ENCODE peak calls at places on chromosomes 6 and 20, in ten cellular contexts. One of them, this sample, is unnamed.

GRCh38 chr20:61744691-61745396 is 320.8 kb downstream of the TAF4 start:
- DNase-seq in stimulated activated CD4-positive, alpha-beta T cell treated with anti-CD3 and anti-CD28 coated beads, Interleukin-15, amount 100 ng/mL, for 24 hours: no peak
- DNase-seq in ovary: no peak
- DNase-seq in HuH-7.5: no peak
- DNase-seq in AG09319: no peak
- DNase-seq in T-helper 1 cell: no peak
- DNase-seq in dorsolateral prefrontal cortex: no peak
- DNase-seq in RWPE1: no peak
- DNase-seq in choroid plexus epithelial cell: peak; percentile 63
- DNase-seq in MM.1S: no peak
- DNase-seq in this sample: no peak

GRCh38 chr20:19317240-19318069 is 105.0 kb downstream of the SLC24A3 start:
- DNase-seq in ovary: no peak
- DNase-seq in AG09319: no peak
- DNase-seq in HuH-7.5: no peak
- DNase-seq in choroid plexus epithelial cell: peak; percentile 15
- DNase-seq in MM.1S: peak; percentile 69
- DNase-seq in stimulated activated CD4-positive, alpha-beta T cell treated with anti-CD3 and anti-CD28 coated beads, Interleukin-15, amount 100 ng/mL, for 24 hours: no peak
- DNase-seq in dorsolateral prefrontal cortex: no peak
- DNase-seq in T-helper 1 cell: no peak
- DNase-seq in RWPE1: no peak
- DNase-seq in this sample: no peak

GRCh38 chr6:2958331-2958711 is 13.0 kb downstream of the SERPINB6 start:
- DNase-seq in T-helper 1 cell: no peak
- DNase-seq in dorsolateral prefrontal cortex: no peak
- DNase-seq in AG09319: no peak
- DNase-seq in ovary: no peak
- DNase-seq in choroid plexus epithelial cell: no peak
- DNase-seq in stimulated activated CD4-positive, alpha-beta T cell treated with anti-CD3 and anti-CD28 coated beads, Interleukin-15, amount 100 ng/mL, for 24 hours: no peak
- DNase-seq in RWPE1: no peak
- DNase-seq in HuH-7.5: no peak
- DNase-seq in MM.1S: no peak
- DNase-seq in this sample: peak; percentile 59

GRCh38 chr20:51639206-51639832 is 96.8 kb upstream of the NFATC2 start:
- DNase-seq in choroid plexus epithelial cell: peak; percentile 80
- DNase-seq in T-helper 1 cell: no peak
- DNase-seq in ovary: peak; percentile 83
- DNase-seq in RWPE1: peak; percentile 86
- DNase-seq in HuH-7.5: peak; percentile 75
- DNase-seq in stimulated activated CD4-positive, alpha-beta T cell treated with anti-CD3 and anti-CD28 coated beads, Interleukin-15, amount 100 ng/mL, for 24 hours: peak; percentile 76
- DNase-seq in AG09319: no peak
- DNase-seq in dorsolateral prefrontal cortex: peak; percentile 52
- DNase-seq in MM.1S: peak; percentile 21
- DNase-seq in this sample: peak; percentile 52

GRCh38 chr20:50309280-50309763 is 118.7 kb downstream of the CEBPB start:
- DNase-seq in T-helper 1 cell: no peak
- DNase-seq in stimulated activated CD4-positive, alpha-beta T cell treated with anti-CD3 and anti-CD28 coated beads, Interleukin-15, amount 100 ng/mL, for 24 hours: no peak
- DNase-seq in dorsolateral prefrontal cortex: no peak
- DNase-seq in choroid plexus epithelial cell: peak; percentile 77
- DNase-seq in ovary: no peak
- DNase-seq in MM.1S: no peak
- DNase-seq in HuH-7.5: no peak
- DNase-seq in AG09319: no peak
- DNase-seq in RWPE1: no peak
- DNase-seq in this sample: no peak

GRCh38 chr6:119467478-119468081 is 118.0 kb upstream of the MAN1A1 start:
- DNase-seq in AG09319: no peak
- DNase-seq in dorsolateral prefrontal cortex: no peak
- DNase-seq in HuH-7.5: no peak
- DNase-seq in MM.1S: peak; percentile 40
- DNase-seq in T-helper 1 cell: no peak
- DNase-seq in choroid plexus epithelial cell: peak; percentile 51
- DNase-seq in ovary: no peak
- DNase-seq in stimulated activated CD4-positive, alpha-beta T cell treated with anti-CD3 and anti-CD28 coated beads, Interleukin-15, amount 100 ng/mL, for 24 hours: no peak
- DNase-seq in RWPE1: no peak
- DNase-seq in this sample: no peak

GRCh38 chr20:59032713-59033059 is 551 bp upstream of the ATP5F1E start:
- DNase-seq in MM.1S: no peak
- DNase-seq in HuH-7.5: peak; percentile 55
- DNase-seq in choroid plexus epithelial cell: no peak
- DNase-seq in dorsolateral prefrontal cortex: no peak
- DNase-seq in RWPE1: peak; percentile 56
- DNase-seq in ovary: no peak
- DNase-seq in T-helper 1 cell: no peak
- DNase-seq in stimulated activated CD4-positive, alpha-beta T cell treated with anti-CD3 and anti-CD28 coated beads, Interleukin-15, amount 100 ng/mL, for 24 hours: no peak
- DNase-seq in AG09319: no peak
- DNase-seq in this sample: no peak

GRCh38 chr6:150256618-150257272 is 112.1 kb upstream of the IYD start:
- DNase-seq in AG09319: no peak
- DNase-seq in T-helper 1 cell: no peak
- DNase-seq in stimulated activated CD4-positive, alpha-beta T cell treated with anti-CD3 and anti-CD28 coated beads, Interleukin-15, amount 100 ng/mL, for 24 hours: no peak
- DNase-seq in choroid plexus epithelial cell: peak; percentile 86
- DNase-seq in HuH-7.5: no peak
- DNase-seq in RWPE1: peak; percentile 90
- DNase-seq in ovary: no peak
- DNase-seq in MM.1S: no peak
- DNase-seq in dorsolateral prefrontal cortex: no peak
- DNase-seq in this sample: no peak

GRCh38 chr6:148972481-148972880 is 225.7 kb downstream of the UST start:
- DNase-seq in RWPE1: peak; percentile 80
- DNase-seq in ovary: peak; percentile 59
- DNase-seq in HuH-7.5: peak; percentile 27
- DNase-seq in stimulated activated CD4-positive, alpha-beta T cell treated with anti-CD3 and anti-CD28 coated beads, Interleukin-15, amount 100 ng/mL, for 24 hours: peak; percentile 57
- DNase-seq in MM.1S: peak; percentile 78
- DNase-seq in AG09319: no peak
- DNase-seq in T-helper 1 cell: no peak
- DNase-seq in choroid plexus epithelial cell: peak; percentile 46
- DNase-seq in dorsolateral prefrontal cortex: no peak
- DNase-seq in this sample: peak; percentile 83

GRCh38 chr20:62275263-62275619 is 27.6 kb upstream of the ADRM1 start:
- DNase-seq in choroid plexus epithelial cell: no peak
- DNase-seq in MM.1S: no peak
- DNase-seq in HuH-7.5: no peak
- DNase-seq in dorsolateral prefrontal cortex: no peak
- DNase-seq in stimulated activated CD4-positive, alpha-beta T cell treated with anti-CD3 and anti-CD28 coated beads, Interleukin-15, amount 100 ng/mL, for 24 hours: no peak
- DNase-seq in T-helper 1 cell: no peak
- DNase-seq in RWPE1: no peak
- DNase-seq in ovary: no peak
- DNase-seq in AG09319: no peak
- DNase-seq in this sample: no peak

GRCh38 chr6:104325341-104326172 is 534.2 kb downstream of the HACE1 start:
- DNase-seq in stimulated activated CD4-positive, alpha-beta T cell treated with anti-CD3 and anti-CD28 coated beads, Interleukin-15, amount 100 ng/mL, for 24 hours: peak; percentile 2
- DNase-seq in RWPE1: peak; percentile 27
- DNase-seq in dorsolateral prefrontal cortex: no peak
- DNase-seq in choroid plexus epithelial cell: peak; percentile 69
- DNase-seq in HuH-7.5: no peak
- DNase-seq in MM.1S: peak; percentile 35
- DNase-seq in T-helper 1 cell: no peak
- DNase-seq in AG09319: no peak
- DNase-seq in ovary: no peak
- DNase-seq in this sample: no peak

GRCh38 chr20:21214431-21214830 is 88.5 kb downstream of the KIZ start:
- DNase-seq in RWPE1: no peak
- DNase-seq in HuH-7.5: no peak
- DNase-seq in AG09319: no peak
- DNase-seq in dorsolateral prefrontal cortex: no peak
- DNase-seq in choroid plexus epithelial cell: peak; percentile 12
- DNase-seq in ovary: no peak
- DNase-seq in MM.1S: no peak
- DNase-seq in T-helper 1 cell: no peak
- DNase-seq in stimulated activated CD4-positive, alpha-beta T cell treated with anti-CD3 and anti-CD28 coated beads, Interleukin-15, amount 100 ng/mL, for 24 hours: no peak
- DNase-seq in this sample: no peak

GRCh38 chr20:23925789-23926525 is 46.4 kb upstream of the CST5 start:
- DNase-seq in ovary: no peak
- DNase-seq in MM.1S: no peak
- DNase-seq in RWPE1: no peak
- DNase-seq in AG09319: no peak
- DNase-seq in HuH-7.5: no peak
- DNase-seq in T-helper 1 cell: no peak
- DNase-seq in dorsolateral prefrontal cortex: no peak
- DNase-seq in choroid plexus epithelial cell: no peak
- DNase-seq in stimulated activated CD4-positive, alpha-beta T cell treated with anti-CD3 and anti-CD28 coated beads, Interleukin-15, amount 100 ng/mL, for 24 hours: no peak
- DNase-seq in this sample: no peak

GRCh38 chr6:21596379-21597242 is 3.1 kb downstream of the SOX4 start:
- DNase-seq in stimulated activated CD4-positive, alpha-beta T cell treated with anti-CD3 and anti-CD28 coated beads, Interleukin-15, amount 100 ng/mL, for 24 hours: peak; percentile 36
- DNase-seq in dorsolateral prefrontal cortex: no peak
- DNase-seq in ovary: peak; percentile 82
- DNase-seq in HuH-7.5: peak; percentile 52
- DNase-seq in AG09319: no peak
- DNase-seq in choroid plexus epithelial cell: peak; percentile 69
- DNase-seq in T-helper 1 cell: no peak
- DNase-seq in MM.1S: peak; percentile 43
- DNase-seq in RWPE1: peak; percentile 50
- DNase-seq in this sample: peak; percentile 64

GRCh38 chr6:29748391-29749352 is 25.4 kb downstream of the HLA-F start:
- DNase-seq in MM.1S: peak; percentile 77
- DNase-seq in T-helper 1 cell: peak; percentile 86
- DNase-seq in AG09319: peak; percentile 43
- DNase-seq in choroid plexus epithelial cell: peak; percentile 69
- DNase-seq in stimulated activated CD4-positive, alpha-beta T cell treated with anti-CD3 and anti-CD28 coated beads, Interleukin-15, amount 100 ng/mL, for 24 hours: peak; percentile 92
- DNase-seq in dorsolateral prefrontal cortex: peak; percentile 70
- DNase-seq in HuH-7.5: peak; percentile 81
- DNase-seq in RWPE1: peak; percentile 99
- DNase-seq in ovary: peak; percentile 94
- DNase-seq in this sample: peak; percentile 97

GRCh38 chr6:108492131-108492766 is 68.5 kb upstream of the FOXO3 start:
- DNase-seq in MM.1S: peak; percentile 52
- DNase-seq in AG09319: peak; percentile 40
- DNase-seq in stimulated activated CD4-positive, alpha-beta T cell treated with anti-CD3 and anti-CD28 coated beads, Interleukin-15, amount 100 ng/mL, for 24 hours: no peak
- DNase-seq in HuH-7.5: no peak
- DNase-seq in RWPE1: peak; percentile 39
- DNase-seq in T-helper 1 cell: no peak
- DNase-seq in dorsolateral prefrontal cortex: no peak
- DNase-seq in choroid plexus epithelial cell: peak; percentile 82
- DNase-seq in ovary: no peak
- DNase-seq in this sample: no peak

GRCh38 chr6:68229566-68229965 is 405.5 kb upstream of the ADGRB3 start:
- DNase-seq in RWPE1: no peak
- DNase-seq in ovary: no peak
- DNase-seq in AG09319: no peak
- DNase-seq in stimulated activated CD4-positive, alpha-beta T cell treated with anti-CD3 and anti-CD28 coated beads, Interleukin-15, amount 100 ng/mL, for 24 hours: no peak
- DNase-seq in choroid plexus epithelial cell: peak; percentile 25
- DNase-seq in T-helper 1 cell: no peak
- DNase-seq in HuH-7.5: no peak
- DNase-seq in dorsolateral prefrontal cortex: no peak
- DNase-seq in MM.1S: no peak
- DNase-seq in this sample: no peak

GRCh38 chr6:4167123-4167522 is 31.7 kb upstream of the ECI2 start:
- DNase-seq in T-helper 1 cell: no peak
- DNase-seq in ovary: no peak
- DNase-seq in HuH-7.5: no peak
- DNase-seq in MM.1S: no peak
- DNase-seq in dorsolateral prefrontal cortex: no peak
- DNase-seq in AG09319: no peak
- DNase-seq in RWPE1: no peak
- DNase-seq in stimulated activated CD4-positive, alpha-beta T cell treated with anti-CD3 and anti-CD28 coated beads, Interleukin-15, amount 100 ng/mL, for 24 hours: no peak
- DNase-seq in choroid plexus epithelial cell: no peak
- DNase-seq in this sample: no peak

GRCh38 chr6:16741112-16742016 is 19.9 kb downstream of the ATXN1 start:
- DNase-seq in AG09319: peak; percentile 73
- DNase-seq in HuH-7.5: no peak
- DNase-seq in MM.1S: peak; percentile 52
- DNase-seq in RWPE1: peak; percentile 55
- DNase-seq in choroid plexus epithelial cell: peak; percentile 98
- DNase-seq in dorsolateral prefrontal cortex: no peak
- DNase-seq in T-helper 1 cell: no peak
- DNase-seq in ovary: no peak
- DNase-seq in stimulated activated CD4-positive, alpha-beta T cell treated with anti-CD3 and anti-CD28 coated beads, Interleukin-15, amount 100 ng/mL, for 24 hours: no peak
- DNase-seq in this sample: no peak

GRCh38 chr6:5335020-5335419 is 73.7 kb downstream of the FARS2 start:
- DNase-seq in choroid plexus epithelial cell: no peak
- DNase-seq in dorsolateral prefrontal cortex: no peak
- DNase-seq in RWPE1: no peak
- DNase-seq in stimulated activated CD4-positive, alpha-beta T cell treated with anti-CD3 and anti-CD28 coated beads, Interleukin-15, amount 100 ng/mL, for 24 hours: no peak
- DNase-seq in MM.1S: no peak
- DNase-seq in HuH-7.5: no peak
- DNase-seq in AG09319: no peak
- DNase-seq in ovary: no peak
- DNase-seq in T-helper 1 cell: no peak
- DNase-seq in this sample: no peak

GRCh38 chr20:57065646-57066045 is 200.8 kb downstream of the BMP7 start:
- DNase-seq in choroid plexus epithelial cell: peak; percentile 34
- DNase-seq in AG09319: no peak
- DNase-seq in ovary: no peak
- DNase-seq in dorsolateral prefrontal cortex: no peak
- DNase-seq in stimulated activated CD4-positive, alpha-beta T cell treated with anti-CD3 and anti-CD28 coated beads, Interleukin-15, amount 100 ng/mL, for 24 hours: no peak
- DNase-seq in HuH-7.5: no peak
- DNase-seq in T-helper 1 cell: no peak
- DNase-seq in RWPE1: no peak
- DNase-seq in MM.1S: no peak
- DNase-seq in this sample: no peak

GRCh38 chr6:27839303-27840081 is 72.7 kb downstream of the OR2B2 start:
- DNase-seq in RWPE1: peak; percentile 61
- DNase-seq in dorsolateral prefrontal cortex: no peak
- DNase-seq in stimulated activated CD4-positive, alpha-beta T cell treated with anti-CD3 and anti-CD28 coated beads, Interleukin-15, amount 100 ng/mL, for 24 hours: peak; percentile 37
- DNase-seq in T-helper 1 cell: no peak
- DNase-seq in HuH-7.5: peak; percentile 18
- DNase-seq in MM.1S: peak; percentile 36
- DNase-seq in choroid plexus epithelial cell: peak; percentile 60
- DNase-seq in ovary: no peak
- DNase-seq in AG09319: no peak
- DNase-seq in this sample: peak; percentile 40

GRCh38 chr6:133952815-133953633 is at the start of gene TBPL1:
- DNase-seq in T-helper 1 cell: peak; percentile 83
- DNase-seq in RWPE1: peak; percentile 87
- DNase-seq in HuH-7.5: peak; percentile 84
- DNase-seq in MM.1S: peak; percentile 94
- DNase-seq in dorsolateral prefrontal cortex: peak; percentile 90
- DNase-seq in choroid plexus epithelial cell: peak; percentile 98
- DNase-seq in AG09319: peak; percentile 89
- DNase-seq in stimulated activated CD4-positive, alpha-beta T cell treated with anti-CD3 and anti-CD28 coated beads, Interleukin-15, amount 100 ng/mL, for 24 hours: peak; percentile 96
- DNase-seq in ovary: peak; percentile 97
- DNase-seq in this sample: peak; percentile 96

GRCh38 chr20:35174458-35175216 is 2.8 kb downstream of the PROCR start:
- DNase-seq in HuH-7.5: peak; percentile 91
- DNase-seq in choroid plexus epithelial cell: peak; percentile 14
- DNase-seq in RWPE1: peak; percentile 80
- DNase-seq in ovary: peak; percentile 42
- DNase-seq in AG09319: no peak
- DNase-seq in dorsolateral prefrontal cortex: no peak
- DNase-seq in MM.1S: no peak
- DNase-seq in stimulated activated CD4-positive, alpha-beta T cell treated with anti-CD3 and anti-CD28 coated beads, Interleukin-15, amount 100 ng/mL, for 24 hours: no peak
- DNase-seq in T-helper 1 cell: no peak
- DNase-seq in this sample: peak; percentile 16

This sample was measured in thyroid gland.